ENCODE peak calls at places on chromosomes 11 and 22, in six cellular contexts. X is PC-3, N is lung, M is AG04450, G is IMR-90, Q is A549. I is an unnamed sample. For H3K9me3, the result is how much of the 10 kb centered on the place peaks cover.

GRCh38 chr11:9753031-9753430 is 89.2 kb downstream of the SWAP70 start:
- DNase-seq in X (peak), N (no peak), M (no peak), G (peak), Q (no peak), I (no peak)

GRCh38 chr11:14446701-14447169 is 52.9 kb downstream of the COPB1 start:
- DNase-seq in X (peak), N (no peak), M (no peak), G (peak), Q (peak), I (no peak)

GRCh38 chr11:76629133-76629852 is 41.3 kb downstream of the LRRC32 start:
- DNase-seq in X (no peak), N (peak), M (no peak), G (peak), Q (no peak), I (no peak)

GRCh38 chr11:479311-479710 is 27.7 kb downstream of the RNH1 start:
- DNase-seq in X (no peak), N (no peak), M (no peak), G (no peak), Q (no peak), I (no peak)

GRCh38 chr22:23233084-23233501 is 52.8 kb downstream of the BCR start:
- DNase-seq in X (no peak), N (no peak), M (no peak), G (no peak), Q (no peak), I (no peak)

GRCh38 chr11:122803306-122803705 is 35.0 kb upstream of the CRTAM start:
- DNase-seq in X (peak), N (no peak), M (peak), G (peak), Q (no peak), I (no peak)

GRCh38 chr22:45603631-45604030 is 68.0 kb upstream of the ATXN10 start:
- DNase-seq in X (no peak), N (no peak), M (no peak), G (no peak), Q (peak), I (no peak)

GRCh38 chr22:21624880-21625791 is 4.7 kb downstream of the YDJC start:
- DNase-seq in X (no peak), N (no peak), M (no peak), G (no peak), Q (no peak), I (no peak)

GRCh38 chr11:129141748-129142475 is 50.2 kb downstream of the ARHGAP32 start:
- DNase-seq in X (peak), N (no peak), M (no peak), G (no peak), Q (no peak), I (no peak)

GRCh38 chr22:48951836-48952235 is 875.8 kb downstream of the BRD1 start:
- DNase-seq in X (no peak), N (peak), M (no peak), G (no peak), Q (no peak), I (no peak)

GRCh38 chr11:97683733-97684132 is 1293.9 kb downstream of the JRKL start:
- DNase-seq in X (peak), N (no peak), M (no peak), G (no peak), Q (peak), I (no peak)

GRCh38 chr22:23183107-23183698 is 2.9 kb downstream of the BCR start:
- DNase-seq in X (peak), N (peak), M (no peak), G (peak), Q (no peak), I (peak)

GRCh38 chr11:17765381-17766359 is 31.1 kb downstream of the KCNC1 start:
- DNase-seq in X (no peak), N (no peak), M (no peak), G (peak), Q (peak), I (no peak)

GRCh38 chr11:101446238-101446637 is 137.6 kb downstream of the TRPC6 start:
- DNase-seq in X (peak), N (no peak), M (no peak), G (peak), Q (no peak), I (no peak)

GRCh38 chr22:41369089-41369745 is 12.5 kb upstream of the TEF start:
- DNase-seq in X (no peak), N (no peak), M (no peak), G (no peak), Q (no peak), I (peak)

GRCh38 chr11:27423125-27423524 is 49.5 kb downstream of the LGR4 start:
- DNase-seq in X (no peak), N (no peak), M (peak), G (peak), Q (peak), I (no peak)

GRCh38 chr22:24848559-24849168 is 42.7 kb downstream of the SGSM1 start:
- DNase-seq in X (no peak), N (no peak), M (no peak), G (no peak), Q (no peak), I (peak)

GRCh38 chr11:122045181-122045586 is 70.8 kb downstream of the BLID start:
- DNase-seq in X (peak), N (no peak), M (peak), G (peak), Q (peak), I (no peak)

GRCh38 chr11:1938343-1939005 is 8.7 kb upstream of the MRPL23 start:
- DNase-seq in X (no peak), N (no peak), M (no peak), G (no peak), Q (no peak), I (peak)

GRCh38 chr11:129249923-129250322 is 57.8 kb upstream of the ARHGAP32 start:
- DNase-seq in X (no peak), N (no peak), M (no peak), G (no peak), Q (no peak), I (no peak)

GRCh38 chr11:83292709-83293435 is 6.7 kb upstream of the CCDC90B start:
- DNase-seq in X (peak), N (no peak), M (peak), G (peak), Q (peak), I (peak)

GRCh38 chr22:28773461-28773867 is 969 bp downstream of the CCDC117 start:
- DNase-seq in X (no peak), N (no peak), M (no peak), G (peak), Q (no peak), I (no peak)

GRCh38 chr11:82960000-82960778 is 58.7 kb downstream of the DDIAS start:
- DNase-seq in X (no peak), N (no peak), M (no peak), G (no peak), Q (no peak), I (no peak)

GRCh38 chr11:106395716-106396349 is 318.4 kb downstream of the AASDHPPT start:
- DNase-seq in X (peak), N (no peak), M (no peak), G (no peak), Q (no peak), I (no peak)

GRCh38 chr22:49487950-49488349 is 339.7 kb downstream of the BRD1 start:
- DNase-seq in X (peak), N (no peak), M (no peak), G (no peak), Q (no peak), I (no peak)

GRCh38 chr11:76857776-76858461 is 2.8 kb upstream of the ACER3 start:
- DNase-seq in X (no peak), N (no peak), M (no peak), G (no peak), Q (no peak), I (no peak)

GRCh38 chr11:8477680-8478079 is 116.3 kb downstream of the STK33 start:
- DNase-seq in X (no peak), N (no peak), M (no peak), G (no peak), Q (no peak), I (no peak)

GRCh38 chr11:129778877-129779276 is 36.8 kb upstream of the TMEM45B start:
- DNase-seq in X (no peak), N (no peak), M (no peak), G (no peak), Q (no peak), I (no peak)

GRCh38 chr11:33613404-33613803 is 87.2 kb downstream of the C11orf91 start:
- DNase-seq in X (no peak), N (no peak), M (no peak), G (no peak), Q (no peak), I (no peak)

GRCh38 chr11:75013051-75013450 is 24.3 kb downstream of the NEU3 start:
- DNase-seq in X (peak), N (no peak), M (no peak), G (peak), Q (peak), I (no peak)

GRCh38 chr11:75639752-75640151 is 29.1 kb downstream of the MAP6 start:
- DNase-seq in X (no peak), N (peak), M (no peak), G (peak), Q (no peak), I (peak)

GRCh38 chr11:118109231-118109630 is 22.5 kb upstream of the SMIM35 start:
- DNase-seq in X (peak), N (no peak), M (no peak), G (peak), Q (no peak), I (no peak)

GRCh38 chr22:36294801-36295200 is 41.9 kb downstream of the APOL1 start:
- DNase-seq in X (no peak), N (no peak), M (no peak), G (no peak), Q (no peak), I (no peak)

GRCh38 chr11:72507050-72507449 is 72.7 kb upstream of the CLPB start:
- DNase-seq in X (no peak), N (no peak), M (no peak), G (no peak), Q (no peak), I (no peak)

DNA sequence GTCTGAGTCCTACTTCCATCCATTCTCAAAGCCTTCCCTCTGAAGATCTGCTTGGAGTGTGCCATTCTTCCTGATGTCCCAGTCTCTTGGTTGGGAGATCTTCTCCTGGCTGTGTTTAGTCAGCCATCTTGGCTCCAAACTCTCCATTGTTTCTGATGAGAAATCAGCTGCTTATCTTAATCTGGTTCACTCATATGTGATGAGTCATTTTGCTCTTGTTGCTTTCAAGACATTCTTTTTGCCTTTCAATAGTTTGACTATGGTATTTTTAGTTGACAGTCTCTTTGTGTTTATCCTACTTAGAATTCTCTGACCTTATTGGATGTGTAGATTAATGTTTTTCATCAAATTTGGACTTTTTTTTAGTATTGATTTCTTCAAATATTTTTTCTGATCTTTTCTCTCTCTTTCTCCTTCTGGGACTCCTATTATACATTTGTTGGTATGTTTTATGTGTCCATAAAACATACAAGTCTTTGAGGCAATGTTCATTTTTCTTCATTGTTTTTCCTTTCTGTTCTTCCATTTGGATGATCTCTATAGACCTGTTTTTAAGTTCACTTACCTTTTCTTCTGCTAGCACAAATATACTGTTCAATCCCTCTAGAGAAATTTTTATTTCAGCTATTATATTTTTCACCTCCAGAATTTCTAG is 77.2 kb upstream of the CLPB start:
- DNase-seq in X (no peak), N (no peak), M (no peak), G (no peak), Q (peak), I (no peak)
- H3K9me3 ChIP-seq in X (under half), N (under half), M (under half), G (under half), Q (half or more), I (under half)

GRCh38 chr11:45919806-45920530 is 2.3 kb upstream of the PEX16 start:
- DNase-seq in X (no peak), N (no peak), M (no peak), G (no peak), Q (no peak), I (peak)
- H3K27ac ChIP-seq in X (no peak), N (no peak), M (no peak), G (no peak), Q (no peak), I (no peak)

DNA sequence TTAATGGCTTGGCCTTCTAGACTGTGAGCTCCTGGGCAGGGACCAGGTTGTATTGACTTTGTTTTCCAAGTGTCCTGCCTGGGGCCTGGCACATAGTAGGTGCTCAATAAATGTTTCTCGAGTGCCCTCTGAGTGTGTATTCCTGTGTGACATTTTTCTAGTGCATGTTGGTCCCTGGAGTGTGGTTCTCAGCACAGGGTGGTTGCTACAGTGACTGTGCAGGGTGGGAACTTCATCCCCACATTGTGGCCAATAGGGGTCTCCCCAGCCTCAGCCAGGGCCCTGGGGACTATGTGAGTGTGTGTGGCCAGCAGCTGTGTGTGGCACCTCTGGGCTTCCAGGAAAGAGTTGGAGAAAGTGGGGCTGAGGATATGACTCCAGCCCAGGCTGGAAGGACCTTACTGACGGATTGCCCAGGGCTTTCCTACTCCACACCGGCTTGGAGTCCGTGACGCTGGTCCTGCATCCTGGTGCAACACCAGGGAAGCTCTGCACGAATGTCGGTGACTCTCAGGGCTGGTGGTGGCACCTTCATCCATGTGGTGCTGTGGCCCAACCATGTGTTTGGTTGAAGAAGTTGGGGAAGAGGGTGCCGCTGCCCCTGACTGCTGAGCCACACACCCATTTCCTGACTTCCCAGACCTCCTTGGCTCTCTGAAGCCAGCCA is 9.0 kb upstream of the MARK2 start:
- DNase-seq in X (no peak), N (no peak), M (no peak), G (peak), Q (peak), I (no peak)
- TF ChIP-seq CTCF in X (peak), N (no peak), M (peak), G (peak), Q (peak), I (no peak)

GRCh38 chr22:47198801-47199251 is 436.4 kb downstream of the TBC1D22A start:
- DNase-seq in X (no peak), N (peak), M (no peak), G (no peak), Q (no peak), I (no peak)

GRCh38 chr22:47199261-47199948 is 437.0 kb downstream of the TBC1D22A start:
- DNase-seq in X (no peak), N (peak), M (no peak), G (no peak), Q (no peak), I (no peak)

GRCh38 chr22:47201186-47201995 is 438.9 kb downstream of the TBC1D22A start:
- DNase-seq in X (no peak), N (peak), M (no peak), G (no peak), Q (no peak), I (peak)

GRCh38 chr22:47199949-47200272 is 437.5 kb downstream of the TBC1D22A start:
- DNase-seq in X (no peak), N (no peak), M (no peak), G (no peak), Q (no peak), I (no peak)

DNA sequence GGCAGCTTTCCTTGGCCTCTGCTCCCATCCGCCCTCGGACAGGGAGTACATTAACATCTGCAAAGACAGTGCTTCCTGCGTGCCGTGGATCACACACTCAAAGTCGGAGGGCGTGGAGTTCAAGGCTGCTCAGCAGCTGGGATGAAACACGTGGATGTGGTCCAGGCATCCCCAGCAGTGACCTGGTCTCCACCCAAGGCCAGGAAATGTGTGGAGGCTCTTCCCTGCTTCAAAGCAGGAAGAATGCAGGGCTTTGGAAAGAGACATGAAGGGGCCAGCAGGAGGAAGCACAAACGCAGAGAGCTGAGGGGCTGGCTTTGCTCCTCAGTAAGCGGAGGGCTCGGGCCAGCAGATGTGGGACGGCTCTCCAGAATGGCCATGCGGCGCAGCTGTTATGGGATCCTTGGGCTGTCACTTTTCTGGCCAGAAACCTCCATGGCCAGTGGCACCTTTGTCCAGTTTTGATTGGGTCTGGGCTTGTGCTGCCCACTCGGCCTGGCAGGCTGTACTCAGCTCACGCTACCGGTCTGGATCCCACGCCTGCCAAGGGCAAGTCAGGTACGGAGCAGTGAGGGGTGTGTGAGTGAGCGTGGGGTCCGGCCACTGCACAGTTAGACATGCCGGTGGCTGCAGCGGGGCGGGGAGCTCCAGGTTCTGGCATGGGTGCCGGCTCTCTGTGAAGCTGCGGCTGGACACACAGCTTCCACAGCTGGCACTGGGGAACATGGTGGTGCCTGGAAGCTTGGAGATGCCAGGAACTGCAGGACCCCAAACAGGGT is 438.0 kb downstream of the TBC1D22A start:
- DNase-seq in X (no peak), N (no peak), M (no peak), G (no peak), Q (no peak), I (peak)
- H3K9me3 ChIP-seq in X (under half), N (under half), M (under half), G (under half), Q (under half), I (under half)

DNA sequence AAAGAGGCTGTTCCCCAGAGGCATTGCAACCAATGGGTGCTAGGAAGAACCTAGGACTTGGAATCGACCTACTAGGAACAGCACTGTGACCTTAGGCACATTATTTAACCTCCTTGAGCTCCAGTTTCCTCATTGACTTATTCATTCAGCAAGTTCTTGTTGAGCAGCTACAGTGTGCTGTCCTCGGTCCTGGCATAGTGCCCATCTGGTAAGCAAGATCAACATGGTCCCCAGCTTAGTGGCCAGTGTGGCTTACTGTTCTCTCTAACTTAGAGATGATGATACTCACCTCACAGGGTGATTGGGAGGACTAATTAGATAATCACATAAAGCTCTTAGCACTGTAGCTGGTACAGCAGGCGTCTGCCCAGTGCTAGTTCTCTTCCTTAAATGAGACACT is 8.2 kb downstream of the ABCG4 start:
- DNase-seq in X (no peak), N (no peak), M (no peak), G (no peak), Q (no peak), I (no peak)
- H3K27ac ChIP-seq in X (no peak), N (no peak), M (no peak), G (no peak), Q (no peak), I (no peak)

DNA sequence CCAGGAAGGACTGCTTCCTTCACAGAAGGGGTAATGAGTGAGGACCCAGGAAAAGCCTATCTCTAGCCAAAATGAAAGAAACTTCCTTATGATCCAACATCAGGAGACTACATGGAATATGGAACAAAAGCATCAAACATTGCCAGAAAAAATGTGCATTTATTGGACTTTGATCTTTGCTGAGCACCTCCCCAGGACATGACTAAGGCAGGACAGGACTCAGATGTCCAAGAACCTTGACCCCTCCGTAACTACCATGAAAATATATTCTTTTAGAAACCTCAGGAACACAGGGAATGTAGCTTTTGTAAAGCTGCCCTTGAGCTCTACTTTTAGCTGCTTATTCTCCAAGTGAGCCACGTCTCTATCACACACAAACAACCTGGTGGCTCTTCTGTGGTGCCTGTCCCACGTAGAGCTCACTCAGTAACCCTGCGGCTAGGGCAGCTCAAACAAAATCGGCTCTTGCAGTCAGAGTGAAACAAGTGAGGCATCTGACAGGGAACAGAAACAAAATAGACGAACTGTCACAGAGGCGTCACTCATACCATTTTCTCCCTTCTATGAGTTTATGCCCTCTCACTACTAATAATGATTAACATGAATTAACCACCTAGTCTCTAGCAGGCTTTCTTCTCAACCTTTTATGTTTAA is 471.5 kb upstream of the API5 start:
- DNase-seq in X (no peak), N (no peak), M (no peak), G (no peak), Q (no peak), I (no peak)
- TF ChIP-seq CTCF in X (no peak), N (no peak), M (no peak), G (no peak), Q (no peak), I (no peak)

GRCh38 chr11:50267851-50268250 is 235.2 kb downstream of the OR4C45 start:
- DNase-seq in X (no peak), N (no peak), M (no peak), G (no peak), Q (no peak), I (no peak)
- H3K9me3 ChIP-seq in X (under half), N (under half), M (under half), G (under half), Q (under half), I (under half)

DNA sequence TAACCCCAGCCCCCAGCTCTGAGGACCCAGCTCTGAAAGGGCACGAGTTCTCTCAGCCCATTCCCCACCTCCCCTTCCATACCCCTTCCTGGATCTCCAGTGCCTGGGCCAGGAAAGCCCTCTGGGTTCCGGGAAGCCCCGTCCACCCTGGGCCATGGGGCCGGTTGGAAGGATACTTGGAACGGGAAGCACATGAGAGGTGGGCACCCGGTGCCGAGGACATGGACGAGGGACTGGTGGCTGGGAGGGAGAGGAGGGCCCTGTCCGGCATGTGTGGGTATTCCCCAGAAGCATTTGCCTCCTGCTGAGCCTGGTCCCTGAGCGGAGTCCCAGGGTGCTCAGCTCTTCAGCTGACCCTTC is 5.2 kb upstream of the HINFP start:
- DNase-seq in X (no peak), N (no peak), M (no peak), G (no peak), Q (no peak), I (peak)
- H3K27ac ChIP-seq in X (no peak), N (peak), M (no peak), G (no peak), Q (no peak), I (no peak)